ENCODE peak calls at places on chromosomes 1 and 21, in eight cellular contexts. One of them, this sample, is unnamed.

GRCh38 chr21:42127164-42128125 is 56.3 kb downstream of the UMODL1 start:
- DNase-seq in EL: no peak
- DNase-seq in NCI-H345: no peak
- DNase-seq in HT1080: no peak
- DNase-seq in LoVo: no peak
- DNase-seq in OCI-LY7: no peak
- DNase-seq in epithelial cell of esophagus: no peak
- DNase-seq in GM23338: no peak
- DNase-seq in this sample: no peak

GRCh38 chr1:161816201-161816600 is 50.1 kb downstream of the ATF6 start:
- DNase-seq in EL: peak; percentile 2
- DNase-seq in NCI-H345: no peak
- DNase-seq in HT1080: no peak
- DNase-seq in LoVo: no peak
- DNase-seq in OCI-LY7: no peak
- DNase-seq in epithelial cell of esophagus: no peak
- DNase-seq in GM23338: no peak
- DNase-seq in this sample: no peak

GRCh38 chr1:110011527-110012041 is 22.8 kb upstream of the STRIP1 start:
- DNase-seq in EL: peak; percentile 64
- DNase-seq in NCI-H345: no peak
- DNase-seq in HT1080: peak; percentile 64
- DNase-seq in LoVo: peak; percentile 24
- DNase-seq in OCI-LY7: peak; percentile 75
- DNase-seq in epithelial cell of esophagus: peak; percentile 74
- DNase-seq in GM23338: peak; percentile 69
- DNase-seq in this sample: peak; percentile 72

GRCh38 chr1:100265562-100265930 is 470 bp upstream of the RTCA start:
- DNase-seq in EL: no peak
- DNase-seq in NCI-H345: no peak
- DNase-seq in HT1080: no peak
- DNase-seq in LoVo: no peak
- DNase-seq in OCI-LY7: no peak
- DNase-seq in epithelial cell of esophagus: peak; percentile 9
- DNase-seq in GM23338: peak; percentile 70
- DNase-seq in this sample: no peak

GRCh38 chr1:225554216-225554812 is 98.6 kb downstream of the ENAH start:
- DNase-seq in EL: peak; percentile 28
- DNase-seq in NCI-H345: no peak
- DNase-seq in HT1080: peak; percentile 34
- DNase-seq in LoVo: peak; percentile 27
- DNase-seq in OCI-LY7: peak; percentile 56
- DNase-seq in epithelial cell of esophagus: peak; percentile 23
- DNase-seq in GM23338: peak; percentile 64
- DNase-seq in this sample: peak; percentile 27

GRCh38 chr1:180953291-180953747 is 40.6 kb downstream of the KIAA1614 start:
- DNase-seq in EL: no peak
- DNase-seq in NCI-H345: peak; percentile 8
- DNase-seq in HT1080: no peak
- DNase-seq in LoVo: no peak
- DNase-seq in OCI-LY7: no peak
- DNase-seq in epithelial cell of esophagus: peak; percentile 87
- DNase-seq in GM23338: peak; percentile 26
- DNase-seq in this sample: peak; percentile 76

GRCh38 chr1:64197076-64197475 is 6.3 kb upstream of the UBE2U start:
- DNase-seq in EL: no peak
- DNase-seq in NCI-H345: no peak
- DNase-seq in HT1080: no peak
- DNase-seq in LoVo: no peak
- DNase-seq in OCI-LY7: no peak
- DNase-seq in epithelial cell of esophagus: no peak
- DNase-seq in GM23338: no peak
- DNase-seq in this sample: no peak

GRCh38 chr1:57142999-57143398 is 177.2 kb upstream of the C8B start:
- DNase-seq in EL: no peak
- DNase-seq in NCI-H345: no peak
- DNase-seq in HT1080: no peak
- DNase-seq in LoVo: no peak
- DNase-seq in OCI-LY7: no peak
- DNase-seq in epithelial cell of esophagus: peak; percentile 14
- DNase-seq in GM23338: no peak
- DNase-seq in this sample: no peak

GRCh38 chr1:211684791-211685190 is 9.4 kb upstream of the NEK2 start:
- DNase-seq in EL: no peak
- DNase-seq in NCI-H345: no peak
- DNase-seq in HT1080: no peak
- DNase-seq in LoVo: no peak
- DNase-seq in OCI-LY7: no peak
- DNase-seq in epithelial cell of esophagus: peak; percentile 29
- DNase-seq in GM23338: no peak
- DNase-seq in this sample: no peak

GRCh38 chr1:8284167-8284566 is 33.7 kb upstream of the SLC45A1 start:
- DNase-seq in EL: peak; percentile 18
- DNase-seq in NCI-H345: no peak
- DNase-seq in HT1080: no peak
- DNase-seq in LoVo: no peak
- DNase-seq in OCI-LY7: no peak
- DNase-seq in epithelial cell of esophagus: peak; percentile 19
- DNase-seq in GM23338: no peak
- DNase-seq in this sample: peak; percentile 18

GRCh38 chr1:215777370-215777925 is 210.3 kb downstream of the KCTD3 start:
- DNase-seq in EL: peak; percentile 36
- DNase-seq in NCI-H345: no peak
- DNase-seq in HT1080: peak; percentile 48
- DNase-seq in LoVo: no peak
- DNase-seq in OCI-LY7: no peak
- DNase-seq in epithelial cell of esophagus: peak; percentile 84
- DNase-seq in GM23338: no peak
- DNase-seq in this sample: peak; percentile 86

GRCh38 chr21:20259035-20259867 is 739.0 kb upstream of the NCAM2 start:
- DNase-seq in EL: no peak
- DNase-seq in NCI-H345: no peak
- DNase-seq in HT1080: no peak
- DNase-seq in LoVo: no peak
- DNase-seq in OCI-LY7: no peak
- DNase-seq in epithelial cell of esophagus: no peak
- DNase-seq in GM23338: no peak
- DNase-seq in this sample: no peak

GRCh38 chr21:46065215-46065992 is 32.5 kb upstream of the COL6A2 start:
- DNase-seq in EL: peak; percentile 53
- DNase-seq in NCI-H345: no peak
- DNase-seq in HT1080: no peak
- DNase-seq in LoVo: no peak
- DNase-seq in OCI-LY7: no peak
- DNase-seq in epithelial cell of esophagus: no peak
- DNase-seq in GM23338: no peak
- DNase-seq in this sample: no peak

GRCh38 chr1:184641894-184642293 is 112.8 kb downstream of the EDEM3 start:
- DNase-seq in EL: no peak
- DNase-seq in NCI-H345: no peak
- DNase-seq in HT1080: no peak
- DNase-seq in LoVo: no peak
- DNase-seq in OCI-LY7: no peak
- DNase-seq in epithelial cell of esophagus: no peak
- DNase-seq in GM23338: no peak
- DNase-seq in this sample: no peak

GRCh38 chr1:203099121-203099520 is 13.3 kb upstream of the MYOG start:
- DNase-seq in EL: no peak
- DNase-seq in NCI-H345: no peak
- DNase-seq in HT1080: no peak
- DNase-seq in LoVo: no peak
- DNase-seq in OCI-LY7: no peak
- DNase-seq in epithelial cell of esophagus: no peak
- DNase-seq in GM23338: no peak
- DNase-seq in this sample: no peak

GRCh38 chr1:98458514-98459259 is 202.8 kb upstream of the SNX7 start:
- DNase-seq in EL: no peak
- DNase-seq in NCI-H345: no peak
- DNase-seq in HT1080: no peak
- DNase-seq in LoVo: no peak
- DNase-seq in OCI-LY7: no peak
- DNase-seq in epithelial cell of esophagus: peak; percentile 14
- DNase-seq in GM23338: peak; percentile 86
- DNase-seq in this sample: peak; percentile 28

GRCh38 chr21:46215436-46216131 is 13.0 kb downstream of the LSS start:
- DNase-seq in EL: no peak
- DNase-seq in NCI-H345: no peak
- DNase-seq in HT1080: no peak
- DNase-seq in LoVo: no peak
- DNase-seq in OCI-LY7: no peak
- DNase-seq in epithelial cell of esophagus: no peak
- DNase-seq in GM23338: no peak
- DNase-seq in this sample: no peak

GRCh38 chr1:103460496-103460895 is 65.0 kb upstream of the RNPC3 start:
- DNase-seq in EL: no peak
- DNase-seq in NCI-H345: no peak
- DNase-seq in HT1080: no peak
- DNase-seq in LoVo: no peak
- DNase-seq in OCI-LY7: no peak
- DNase-seq in epithelial cell of esophagus: no peak
- DNase-seq in GM23338: no peak
- DNase-seq in this sample: no peak

GRCh38 chr1:80594013-80594412 is 1206.7 kb upstream of the ADGRL2 start:
- DNase-seq in EL: no peak
- DNase-seq in NCI-H345: no peak
- DNase-seq in HT1080: no peak
- DNase-seq in LoVo: no peak
- DNase-seq in OCI-LY7: no peak
- DNase-seq in epithelial cell of esophagus: peak; percentile 89
- DNase-seq in GM23338: no peak
- DNase-seq in this sample: peak; percentile 18

GRCh38 chr1:243883551-243883950 is 33.5 kb upstream of the AKT3 start:
- DNase-seq in EL: peak; percentile 76
- DNase-seq in NCI-H345: no peak
- DNase-seq in HT1080: peak; percentile 78
- DNase-seq in LoVo: no peak
- DNase-seq in OCI-LY7: no peak
- DNase-seq in epithelial cell of esophagus: no peak
- DNase-seq in GM23338: no peak
- DNase-seq in this sample: no peak

GRCh38 chr1:204431310-204432184 is 19.9 kb upstream of the PPP1R15B start:
- DNase-seq in EL: peak; percentile 69
- DNase-seq in NCI-H345: peak; percentile 61
- DNase-seq in HT1080: peak; percentile 60
- DNase-seq in LoVo: peak; percentile 68
- DNase-seq in OCI-LY7: peak; percentile 82
- DNase-seq in epithelial cell of esophagus: peak; percentile 87
- DNase-seq in GM23338: peak; percentile 90
- DNase-seq in this sample: peak; percentile 70

GRCh38 chr1:169604781-169605560 is 18.7 kb upstream of the F5 start:
- DNase-seq in EL: no peak
- DNase-seq in NCI-H345: no peak
- DNase-seq in HT1080: no peak
- DNase-seq in LoVo: no peak
- DNase-seq in OCI-LY7: no peak
- DNase-seq in epithelial cell of esophagus: no peak
- DNase-seq in GM23338: no peak
- DNase-seq in this sample: no peak

GRCh38 chr1:76871355-76871974 is 4.2 kb downstream of the ST6GALNAC5 start:
- DNase-seq in EL: no peak
- DNase-seq in NCI-H345: no peak
- DNase-seq in HT1080: no peak
- DNase-seq in LoVo: no peak
- DNase-seq in OCI-LY7: peak; percentile 37
- DNase-seq in epithelial cell of esophagus: no peak
- DNase-seq in GM23338: no peak
- DNase-seq in this sample: no peak

GRCh38 chr21:16070207-16070651 is 340.4 kb downstream of the USP25 start:
- DNase-seq in EL: peak; percentile 26
- DNase-seq in NCI-H345: no peak
- DNase-seq in HT1080: no peak
- DNase-seq in LoVo: no peak
- DNase-seq in OCI-LY7: no peak
- DNase-seq in epithelial cell of esophagus: no peak
- DNase-seq in GM23338: no peak
- DNase-seq in this sample: no peak

GRCh38 chr1:111976842-111977241 is 12.6 kb downstream of the KCND3 start:
- DNase-seq in EL: no peak
- DNase-seq in NCI-H345: peak; percentile 66
- DNase-seq in HT1080: no peak
- DNase-seq in LoVo: no peak
- DNase-seq in OCI-LY7: no peak
- DNase-seq in epithelial cell of esophagus: no peak
- DNase-seq in GM23338: no peak
- DNase-seq in this sample: no peak

GRCh38 chr1:101290922-101291561 is 54.2 kb downstream of the S1PR1 start:
- DNase-seq in EL: no peak
- DNase-seq in NCI-H345: no peak
- DNase-seq in HT1080: no peak
- DNase-seq in LoVo: no peak
- DNase-seq in OCI-LY7: no peak
- DNase-seq in epithelial cell of esophagus: no peak
- DNase-seq in GM23338: no peak
- DNase-seq in this sample: no peak

GRCh38 chr1:23639460-23639859 is 52.1 kb upstream of the RPL11 start:
- DNase-seq in EL: no peak
- DNase-seq in NCI-H345: no peak
- DNase-seq in HT1080: no peak
- DNase-seq in LoVo: no peak
- DNase-seq in OCI-LY7: peak; percentile 55
- DNase-seq in epithelial cell of esophagus: no peak
- DNase-seq in GM23338: no peak
- DNase-seq in this sample: no peak

GRCh38 chr1:109247401-109248365 is 1.7 kb upstream of the CELSR2 start:
- DNase-seq in EL: no peak
- DNase-seq in NCI-H345: no peak
- DNase-seq in HT1080: no peak
- DNase-seq in LoVo: no peak
- DNase-seq in OCI-LY7: no peak
- DNase-seq in epithelial cell of esophagus: no peak
- DNase-seq in GM23338: no peak
- DNase-seq in this sample: no peak

GRCh38 chr1:203378529-203379271 is 27.8 kb upstream of the FMOD start:
- DNase-seq in EL: no peak
- DNase-seq in NCI-H345: no peak
- DNase-seq in HT1080: no peak
- DNase-seq in LoVo: no peak
- DNase-seq in OCI-LY7: no peak
- DNase-seq in epithelial cell of esophagus: no peak
- DNase-seq in GM23338: no peak
- DNase-seq in this sample: no peak

GRCh38 chr21:38258803-38259485 is 2.2 kb downstream of the KCNJ15 start:
- DNase-seq in EL: no peak
- DNase-seq in NCI-H345: no peak
- DNase-seq in HT1080: peak; percentile 85
- DNase-seq in LoVo: no peak
- DNase-seq in OCI-LY7: no peak
- DNase-seq in epithelial cell of esophagus: peak; percentile 49
- DNase-seq in GM23338: no peak
- DNase-seq in this sample: peak; percentile 91

GRCh38 chr1:178694923-178695525 is 30.0 kb upstream of the RALGPS2 start:
- DNase-seq in EL: no peak
- DNase-seq in NCI-H345: no peak
- DNase-seq in HT1080: no peak
- DNase-seq in LoVo: no peak
- DNase-seq in OCI-LY7: no peak
- DNase-seq in epithelial cell of esophagus: no peak
- DNase-seq in GM23338: peak; percentile 38
- DNase-seq in this sample: no peak

GRCh38 chr21:34243562-34243961 is 120.2 kb upstream of the KCNE2 start:
- DNase-seq in EL: peak; percentile 25
- DNase-seq in NCI-H345: peak; percentile 20
- DNase-seq in HT1080: peak; percentile 25
- DNase-seq in LoVo: peak; percentile 13
- DNase-seq in OCI-LY7: peak; percentile 47
- DNase-seq in epithelial cell of esophagus: peak; percentile 53
- DNase-seq in GM23338: peak; percentile 72
- DNase-seq in this sample: peak; percentile 41

GRCh38 chr21:41411449-41412089 is 14.5 kb upstream of the MX1 start:
- DNase-seq in EL: peak; percentile 37
- DNase-seq in NCI-H345: peak; percentile 15
- DNase-seq in HT1080: peak; percentile 45
- DNase-seq in LoVo: peak; percentile 53
- DNase-seq in OCI-LY7: peak; percentile 43
- DNase-seq in epithelial cell of esophagus: peak; percentile 14
- DNase-seq in GM23338: peak; percentile 55
- DNase-seq in this sample: peak; percentile 28

This sample was measured in bronchial epithelial cell.